ENCODE peak calls at places on chromosomes 4 and X, in seven cellular contexts. One of them, this sample, is unnamed.

GRCh38 chr4:77697860-77698599 is 92.4 kb downstream of the CXCL13 start:
- DNase-seq in astrocyte of the spinal cord: peak
- DNase-seq in choroid plexus epithelial cell: peak
- DNase-seq in cardiac muscle cell: peak
- DNase-seq in stomach: peak
- DNase-seq in AG10803: peak
- DNase-seq in coronary artery: no peak
- DNase-seq in this sample: peak

GRCh38 chr4:129131343-129131742 is 35.4 kb downstream of the C4orf33 start:
- DNase-seq in cardiac muscle cell: no peak
- DNase-seq in AG10803: no peak
- DNase-seq in astrocyte of the spinal cord: no peak
- DNase-seq in stomach: no peak
- DNase-seq in choroid plexus epithelial cell: no peak
- DNase-seq in coronary artery: no peak
- DNase-seq in this sample: no peak

GRCh38 chr4:73446336-73446938 is 10.4 kb downstream of the AFP start:
- DNase-seq in AG10803: peak
- DNase-seq in coronary artery: no peak
- DNase-seq in cardiac muscle cell: peak
- DNase-seq in stomach: no peak
- DNase-seq in choroid plexus epithelial cell: peak
- DNase-seq in astrocyte of the spinal cord: peak
- DNase-seq in this sample: no peak

GRCh38 chrX:19535481-19535880 is 20.2 kb upstream of the MAP3K15 start:
- DNase-seq in AG10803: peak
- DNase-seq in coronary artery: no peak
- DNase-seq in choroid plexus epithelial cell: peak
- DNase-seq in cardiac muscle cell: peak
- DNase-seq in stomach: no peak
- DNase-seq in astrocyte of the spinal cord: peak
- DNase-seq in this sample: no peak

GRCh38 chr4:6027392-6027791 is 9.2 kb upstream of the C4orf50 start:
- DNase-seq in stomach: no peak
- DNase-seq in AG10803: no peak
- DNase-seq in astrocyte of the spinal cord: no peak
- DNase-seq in cardiac muscle cell: no peak
- DNase-seq in choroid plexus epithelial cell: no peak
- DNase-seq in coronary artery: no peak
- DNase-seq in this sample: no peak

GRCh38 chr4:19227701-19228100 is 1024.0 kb upstream of the SLIT2 start:
- DNase-seq in coronary artery: no peak
- DNase-seq in stomach: no peak
- DNase-seq in AG10803: peak
- DNase-seq in choroid plexus epithelial cell: no peak
- DNase-seq in cardiac muscle cell: no peak
- DNase-seq in astrocyte of the spinal cord: no peak
- DNase-seq in this sample: no peak

GRCh38 chr4:144740316-144740715 is 94.4 kb downstream of the HHIP start:
- DNase-seq in astrocyte of the spinal cord: peak
- DNase-seq in coronary artery: no peak
- DNase-seq in cardiac muscle cell: no peak
- DNase-seq in choroid plexus epithelial cell: peak
- DNase-seq in stomach: no peak
- DNase-seq in AG10803: no peak
- DNase-seq in this sample: no peak

GRCh38 chrX:47146121-47146935 is 1.3 kb downstream of the RBM10 start:
- DNase-seq in coronary artery: no peak
- DNase-seq in cardiac muscle cell: no peak
- DNase-seq in astrocyte of the spinal cord: no peak
- DNase-seq in stomach: no peak
- DNase-seq in choroid plexus epithelial cell: no peak
- DNase-seq in AG10803: no peak
- DNase-seq in this sample: no peak

GRCh38 chr4:3486556-3487270 is 23.6 kb downstream of the DOK7 start:
- DNase-seq in AG10803: no peak
- DNase-seq in cardiac muscle cell: peak
- DNase-seq in stomach: no peak
- DNase-seq in choroid plexus epithelial cell: no peak
- DNase-seq in astrocyte of the spinal cord: no peak
- DNase-seq in coronary artery: no peak
- DNase-seq in this sample: no peak

GRCh38 chrX:49101629-49101984 is 21.9 kb upstream of the WDR45 start:
- DNase-seq in stomach: no peak
- DNase-seq in AG10803: no peak
- DNase-seq in choroid plexus epithelial cell: no peak
- DNase-seq in cardiac muscle cell: no peak
- DNase-seq in astrocyte of the spinal cord: no peak
- DNase-seq in coronary artery: no peak
- DNase-seq in this sample: no peak

GRCh38 chr4:53644607-53645006 is 53.3 kb upstream of the LNX1 start:
- DNase-seq in astrocyte of the spinal cord: no peak
- DNase-seq in stomach: peak
- DNase-seq in cardiac muscle cell: no peak
- DNase-seq in coronary artery: no peak
- DNase-seq in choroid plexus epithelial cell: no peak
- DNase-seq in AG10803: no peak
- DNase-seq in this sample: no peak

GRCh38 chr4:182062936-182063335 is 180.3 kb upstream of the TENM3 start:
- DNase-seq in stomach: no peak
- DNase-seq in choroid plexus epithelial cell: peak
- DNase-seq in cardiac muscle cell: peak
- DNase-seq in AG10803: peak
- DNase-seq in astrocyte of the spinal cord: peak
- DNase-seq in coronary artery: no peak
- DNase-seq in this sample: no peak

GRCh38 chrX:79524642-79525041 is 157.5 kb upstream of the ITM2A start:
- DNase-seq in choroid plexus epithelial cell: peak
- DNase-seq in astrocyte of the spinal cord: no peak
- DNase-seq in coronary artery: no peak
- DNase-seq in AG10803: no peak
- DNase-seq in cardiac muscle cell: no peak
- DNase-seq in stomach: no peak
- DNase-seq in this sample: no peak

GRCh38 chr4:145347684-145348083 is 134.0 kb upstream of the SMAD1 start:
- DNase-seq in cardiac muscle cell: peak
- DNase-seq in AG10803: peak
- DNase-seq in stomach: no peak
- DNase-seq in coronary artery: no peak
- DNase-seq in astrocyte of the spinal cord: peak
- DNase-seq in choroid plexus epithelial cell: peak
- DNase-seq in this sample: no peak

GRCh38 chr4:55125087-55125721 is at the start of gene KDR:
- DNase-seq in choroid plexus epithelial cell: peak
- DNase-seq in astrocyte of the spinal cord: peak
- DNase-seq in coronary artery: peak
- DNase-seq in cardiac muscle cell: peak
- DNase-seq in stomach: peak
- DNase-seq in AG10803: peak
- DNase-seq in this sample: peak

GRCh38 chrX:100625985-100626491 is 10.6 kb downstream of the TSPAN6 start:
- DNase-seq in cardiac muscle cell: no peak
- DNase-seq in choroid plexus epithelial cell: peak
- DNase-seq in AG10803: peak
- DNase-seq in coronary artery: no peak
- DNase-seq in astrocyte of the spinal cord: peak
- DNase-seq in stomach: no peak
- DNase-seq in this sample: no peak

GRCh38 chr4:170025523-170026252 is 507 bp downstream of the MFAP3L start:
- DNase-seq in cardiac muscle cell: peak
- DNase-seq in astrocyte of the spinal cord: peak
- DNase-seq in choroid plexus epithelial cell: peak
- DNase-seq in AG10803: peak
- DNase-seq in coronary artery: no peak
- DNase-seq in stomach: no peak
- DNase-seq in this sample: no peak

GRCh38 chrX:13742397-13743176 is 8.0 kb downstream of the OFD1 start:
- DNase-seq in stomach: no peak
- DNase-seq in cardiac muscle cell: no peak
- DNase-seq in choroid plexus epithelial cell: no peak
- DNase-seq in astrocyte of the spinal cord: no peak
- DNase-seq in AG10803: no peak
- DNase-seq in coronary artery: no peak
- DNase-seq in this sample: no peak

GRCh38 chrX:70208479-70208878 is 26.0 kb upstream of the AWAT1 start:
- DNase-seq in choroid plexus epithelial cell: peak
- DNase-seq in stomach: no peak
- DNase-seq in coronary artery: no peak
- DNase-seq in cardiac muscle cell: no peak
- DNase-seq in AG10803: peak
- DNase-seq in astrocyte of the spinal cord: peak
- DNase-seq in this sample: no peak

GRCh38 chr4:76752911-76753494 is 144.9 kb downstream of the SOWAHB start:
- DNase-seq in cardiac muscle cell: no peak
- DNase-seq in stomach: no peak
- DNase-seq in coronary artery: no peak
- DNase-seq in astrocyte of the spinal cord: peak
- DNase-seq in AG10803: peak
- DNase-seq in choroid plexus epithelial cell: peak
- DNase-seq in this sample: no peak

GRCh38 chr4:106583108-106583507 is 214.5 kb upstream of the GIMD1 start:
- DNase-seq in coronary artery: no peak
- DNase-seq in stomach: no peak
- DNase-seq in choroid plexus epithelial cell: peak
- DNase-seq in AG10803: no peak
- DNase-seq in astrocyte of the spinal cord: no peak
- DNase-seq in cardiac muscle cell: no peak
- DNase-seq in this sample: no peak

GRCh38 chr4:70768301-70768948 is 46.7 kb downstream of the RUFY3 start:
- DNase-seq in cardiac muscle cell: no peak
- DNase-seq in choroid plexus epithelial cell: no peak
- DNase-seq in astrocyte of the spinal cord: peak
- DNase-seq in stomach: no peak
- DNase-seq in coronary artery: no peak
- DNase-seq in AG10803: peak
- DNase-seq in this sample: no peak

GRCh38 chrX:105870465-105870864 is 48.1 kb downstream of the NRK start:
- DNase-seq in stomach: no peak
- DNase-seq in choroid plexus epithelial cell: no peak
- DNase-seq in cardiac muscle cell: no peak
- DNase-seq in astrocyte of the spinal cord: no peak
- DNase-seq in AG10803: no peak
- DNase-seq in coronary artery: no peak
- DNase-seq in this sample: no peak

GRCh38 chr4:74410272-74410671 is 34.7 kb upstream of the AREG start:
- DNase-seq in astrocyte of the spinal cord: peak
- DNase-seq in AG10803: peak
- DNase-seq in cardiac muscle cell: no peak
- DNase-seq in coronary artery: no peak
- DNase-seq in choroid plexus epithelial cell: peak
- DNase-seq in stomach: no peak
- DNase-seq in this sample: no peak

DNA sequence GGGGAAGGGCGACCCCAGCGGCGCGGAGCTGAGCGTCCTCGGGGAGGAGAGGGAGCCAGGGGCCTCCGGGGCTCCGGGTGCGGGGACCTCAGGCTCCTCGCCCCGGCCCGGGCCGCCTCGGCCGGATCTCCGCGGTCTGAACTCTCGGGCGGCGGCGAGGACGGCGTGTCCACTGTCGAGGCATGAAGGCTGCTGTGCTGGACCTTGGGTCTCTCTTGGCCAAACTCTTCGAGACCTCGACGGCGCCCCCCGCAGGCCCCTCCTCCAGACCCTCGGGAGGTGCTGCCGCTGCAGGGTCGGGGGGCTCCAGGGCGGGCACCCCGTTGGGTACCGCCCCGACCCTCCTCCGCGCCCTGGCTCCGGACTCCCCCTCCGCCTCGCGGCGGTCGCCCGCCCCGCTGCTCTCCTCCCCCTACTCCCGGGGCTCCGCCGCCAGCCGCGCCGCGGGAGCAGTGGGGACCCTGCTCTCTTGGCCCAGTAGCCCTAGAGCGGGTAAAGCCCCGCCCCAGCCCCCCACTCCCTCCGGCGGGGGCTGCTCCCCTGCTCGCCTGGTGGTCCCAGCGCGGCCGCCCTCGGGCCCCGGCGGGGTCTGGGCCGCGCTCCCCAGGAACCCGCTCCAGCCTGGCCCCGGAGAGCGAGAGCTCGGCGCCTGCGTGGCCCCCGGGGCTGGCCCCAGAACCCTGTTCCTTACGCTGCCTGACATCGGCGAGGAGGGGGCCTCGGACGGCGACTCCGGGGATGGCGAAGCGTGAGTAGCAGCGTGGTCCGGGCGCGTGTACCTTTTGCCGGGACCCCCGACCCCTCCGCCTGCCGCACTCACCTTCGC is 604 bp downstream of the FAM149A start:
- DNase-seq in choroid plexus epithelial cell: peak
- DNase-seq in stomach: peak
- DNase-seq in cardiac muscle cell: peak
- DNase-seq in astrocyte of the spinal cord: no peak
- DNase-seq in coronary artery: no peak
- DNase-seq in AG10803: no peak
- DNase-seq in this sample: peak
- TF ChIP-seq CTCF in choroid plexus epithelial cell: no peak
- TF ChIP-seq CTCF in stomach: no peak
- TF ChIP-seq CTCF in cardiac muscle cell: peak
- TF ChIP-seq CTCF in astrocyte of the spinal cord: no peak
- TF ChIP-seq CTCF in coronary artery: no peak
- TF ChIP-seq CTCF in AG10803: no peak
- TF ChIP-seq CTCF in this sample: no peak

GRCh38 chr4:99624141-99624719 is 33.4 kb downstream of the C4orf54 start:
- DNase-seq in AG10803: no peak
- DNase-seq in stomach: no peak
- DNase-seq in coronary artery: no peak
- DNase-seq in choroid plexus epithelial cell: no peak
- DNase-seq in cardiac muscle cell: no peak
- DNase-seq in astrocyte of the spinal cord: no peak
- DNase-seq in this sample: no peak
- TF ChIP-seq CTCF in AG10803: no peak
- TF ChIP-seq CTCF in stomach: no peak
- TF ChIP-seq CTCF in coronary artery: no peak
- TF ChIP-seq CTCF in choroid plexus epithelial cell: no peak
- TF ChIP-seq CTCF in cardiac muscle cell: no peak
- TF ChIP-seq CTCF in astrocyte of the spinal cord: no peak
- TF ChIP-seq CTCF in this sample: no peak

DNA sequence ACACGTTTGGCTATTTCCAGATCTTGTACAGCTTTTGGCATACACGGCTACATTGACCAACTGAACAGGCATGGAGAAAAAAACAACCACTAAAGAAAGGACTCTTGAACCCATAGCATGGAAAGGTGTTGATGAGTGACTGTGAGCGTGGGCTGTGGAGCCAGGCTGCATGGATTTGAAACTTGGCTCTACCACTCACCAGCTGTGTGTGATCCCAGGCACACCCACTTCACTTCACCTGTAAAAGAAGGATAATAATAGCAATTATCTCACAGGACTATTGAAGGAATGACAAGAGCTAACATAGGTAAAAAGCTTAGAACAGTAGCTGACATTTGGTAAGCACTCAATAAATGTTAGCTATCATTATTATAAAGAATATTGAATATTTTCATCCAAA is 301.7 kb upstream of the CPEB2 start:
- DNase-seq in cardiac muscle cell: no peak
- DNase-seq in AG10803: no peak
- DNase-seq in astrocyte of the spinal cord: no peak
- DNase-seq in coronary artery: no peak
- DNase-seq in choroid plexus epithelial cell: no peak
- DNase-seq in stomach: no peak
- DNase-seq in this sample: no peak
- TF ChIP-seq CTCF in cardiac muscle cell: no peak
- TF ChIP-seq CTCF in AG10803: no peak
- TF ChIP-seq CTCF in astrocyte of the spinal cord: no peak
- TF ChIP-seq CTCF in coronary artery: no peak
- TF ChIP-seq CTCF in choroid plexus epithelial cell: no peak
- TF ChIP-seq CTCF in stomach: no peak
- TF ChIP-seq CTCF in this sample: no peak

GRCh38 chrX:53171356-53171755 is 53.7 kb downstream of the KDM5C start:
- DNase-seq in astrocyte of the spinal cord: no peak
- DNase-seq in AG10803: no peak
- DNase-seq in coronary artery: no peak
- DNase-seq in choroid plexus epithelial cell: no peak
- DNase-seq in stomach: no peak
- DNase-seq in cardiac muscle cell: no peak
- DNase-seq in this sample: no peak
- TF ChIP-seq CTCF in astrocyte of the spinal cord: no peak
- TF ChIP-seq CTCF in AG10803: no peak
- TF ChIP-seq CTCF in coronary artery: no peak
- TF ChIP-seq CTCF in choroid plexus epithelial cell: no peak
- TF ChIP-seq CTCF in stomach: no peak
- TF ChIP-seq CTCF in cardiac muscle cell: no peak
- TF ChIP-seq CTCF in this sample: no peak

This sample was measured in nephron progenitor cell.